ENCODE peak calls at places on chromosomes 1 and 21, in eight cellular contexts. S is heart left ventricle, O is foreskin fibroblast, L is AG09319, M is fibroblast of the aortic adventitia, G is Calu3, E is OCI-LY7, R is fibroblast of pulmonary artery. B is an unnamed sample.

GRCh38 chr1:158716335-158716734 is 4.2 kb downstream of the OR6K3 start:
- DNase-seq in S (no peak), O (no peak), L (no peak), M (no peak), G (no peak), E (no peak), R (no peak), B (peak; percentile 18)

GRCh38 chr1:153685578-153686340 is 7.3 kb downstream of the NPR1 start:
- DNase-seq in S (no peak), O (no peak), L (no peak), M (no peak), G (no peak), E (no peak), R (no peak), B (no peak)

GRCh38 chr1:10033359-10033845 is 644 bp downstream of the UBE4B start:
- DNase-seq in S (peak; percentile 34), O (peak; percentile 59), L (no peak), M (peak; percentile 43), G (peak; percentile 24), E (peak; percentile 54), R (peak; percentile 26), B (peak; percentile 30)

GRCh38 chr1:192167941-192168685 is 9.9 kb downstream of the RGS18 start:
- DNase-seq in S (no peak), O (peak; percentile 10), L (no peak), M (peak; percentile 80), G (no peak), E (no peak), R (peak; percentile 54), B (no peak)

GRCh38 chr21:39869141-39869818 is 2.0 kb downstream of the PCP4 start:
- DNase-seq in S (no peak), O (no peak), L (no peak), M (no peak), G (no peak), E (no peak), R (no peak), B (no peak)

GRCh38 chr1:94068096-94068830 is 52.7 kb downstream of the ABCA4 start:
- DNase-seq in S (no peak), O (peak; percentile 28), L (no peak), M (no peak), G (peak; percentile 67), E (no peak), R (peak; percentile 62), B (no peak)

GRCh38 chr1:42934111-42934510 is 24.6 kb downstream of the SLC2A1 start:
- DNase-seq in S (no peak), O (no peak), L (no peak), M (no peak), G (no peak), E (no peak), R (no peak), B (no peak)

GRCh38 chr1:52403566-52404115 is 582 bp downstream of the ORC1 start:
- DNase-seq in S (no peak), O (peak; percentile 88), L (peak; percentile 19), M (peak; percentile 77), G (peak; percentile 35), E (peak; percentile 80), R (peak; percentile 78), B (peak; percentile 64)

GRCh38 chr1:32404956-32405355 is 10.7 kb upstream of the BSDC1 start:
- DNase-seq in S (no peak), O (no peak), L (no peak), M (peak; percentile 43), G (no peak), E (no peak), R (no peak), B (no peak)

DNA sequence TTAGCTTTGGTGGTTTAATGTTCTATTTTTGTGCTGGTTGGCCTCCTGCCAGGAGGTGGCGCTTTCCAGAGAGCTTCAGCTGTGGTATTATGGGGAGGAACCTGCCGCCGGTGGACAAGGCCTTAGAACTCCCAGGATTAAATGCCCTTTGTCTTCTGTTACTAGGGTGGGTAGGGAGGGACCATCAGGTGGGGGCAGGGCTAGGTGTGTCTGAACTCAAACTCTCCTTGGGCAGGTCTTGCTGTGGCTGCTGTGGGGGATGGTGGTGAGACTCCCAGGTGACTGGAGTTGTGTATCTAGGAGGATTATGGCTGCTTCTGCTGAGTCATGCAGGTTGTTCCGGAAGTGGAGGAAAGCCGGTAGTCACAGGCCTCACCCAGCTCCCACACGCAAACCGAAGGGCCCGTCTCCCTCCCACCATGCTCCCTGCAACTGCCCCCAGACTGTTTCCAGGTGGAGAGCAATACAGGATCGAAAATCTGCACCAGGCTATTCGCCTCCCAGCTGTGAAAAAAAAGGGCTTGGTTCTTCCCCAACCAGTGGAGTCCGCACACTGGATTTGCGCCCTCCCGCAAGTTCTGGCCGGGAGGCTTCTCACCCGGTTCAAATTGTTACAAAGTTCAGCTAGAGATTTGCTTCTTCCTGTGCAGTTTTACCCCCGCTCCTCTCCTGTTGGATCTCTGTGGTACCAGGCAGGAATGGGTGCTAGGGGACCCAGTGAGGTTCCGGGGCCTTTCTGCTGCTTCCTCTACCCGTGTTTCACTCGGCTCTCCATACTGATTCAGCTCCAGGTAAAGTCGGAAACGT is 220.5 kb downstream of the CENPF start:
- DNase-seq in S (no peak), O (no peak), L (no peak), M (no peak), G (no peak), E (peak; percentile 2), R (no peak), B (no peak)
- TF ChIP-seq CTCF in S (no peak), O (no peak), L (no peak), M (no peak), G (no peak), E (peak; percentile 61), R (no peak), B (no peak)

GRCh38 chr1:25744140-25744581 is 55.8 kb upstream of the SELENON start:
- DNase-seq in S (peak; percentile 88), O (peak; percentile 80), L (peak; percentile 63), M (peak; percentile 88), G (peak; percentile 22), E (no peak), R (peak; percentile 73), B (no peak)
- TF ChIP-seq CTCF in S (peak; percentile 63), O (peak; percentile 61), L (peak; percentile 77), M (peak; percentile 70), G (no peak), E (no peak), R (peak; percentile 66), B (no peak)

GRCh38 chr1:86741947-86742572 is 37.7 kb downstream of the SH3GLB1 start:
- DNase-seq in S (no peak), O (peak; percentile 67), L (no peak), M (peak; percentile 64), G (peak; percentile 42), E (peak; percentile 56), R (peak; percentile 69), B (peak; percentile 10)
- TF ChIP-seq CTCF in S (peak; percentile 69), O (peak; percentile 40), L (peak; percentile 44), M (peak; percentile 53), G (peak; percentile 55), E (peak; percentile 98), R (peak; percentile 56), B (no peak)

GRCh38 chr1:156075158-156075557 is 7.1 kb downstream of the MEX3A start:
- DNase-seq in S (no peak), O (peak; percentile 40), L (no peak), M (no peak), G (no peak), E (no peak), R (no peak), B (no peak)
- TF ChIP-seq CTCF in S (no peak), O (no peak), L (no peak), M (no peak), G (no peak), E (peak; percentile 18), R (no peak), B (no peak)

GRCh38 chr1:23600283-23600682 is 41.0 kb upstream of the ID3 start:
- DNase-seq in S (no peak), O (no peak), L (no peak), M (no peak), G (no peak), E (peak; percentile 68), R (no peak), B (peak; percentile 58)

GRCh38 chr1:23598424-23598823 is 39.1 kb upstream of the ID3 start:
- DNase-seq in S (no peak), O (no peak), L (no peak), M (no peak), G (no peak), E (peak; percentile 78), R (no peak), B (no peak)

GRCh38 chr1:23599125-23599524 is 39.8 kb upstream of the ID3 start:
- DNase-seq in S (no peak), O (no peak), L (no peak), M (no peak), G (no peak), E (no peak), R (no peak), B (no peak)

GRCh38 chr1:23596382-23597358 is 37.4 kb upstream of the ID3 start:
- DNase-seq in S (no peak), O (no peak), L (no peak), M (no peak), G (no peak), E (no peak), R (no peak), B (no peak)

DNA sequence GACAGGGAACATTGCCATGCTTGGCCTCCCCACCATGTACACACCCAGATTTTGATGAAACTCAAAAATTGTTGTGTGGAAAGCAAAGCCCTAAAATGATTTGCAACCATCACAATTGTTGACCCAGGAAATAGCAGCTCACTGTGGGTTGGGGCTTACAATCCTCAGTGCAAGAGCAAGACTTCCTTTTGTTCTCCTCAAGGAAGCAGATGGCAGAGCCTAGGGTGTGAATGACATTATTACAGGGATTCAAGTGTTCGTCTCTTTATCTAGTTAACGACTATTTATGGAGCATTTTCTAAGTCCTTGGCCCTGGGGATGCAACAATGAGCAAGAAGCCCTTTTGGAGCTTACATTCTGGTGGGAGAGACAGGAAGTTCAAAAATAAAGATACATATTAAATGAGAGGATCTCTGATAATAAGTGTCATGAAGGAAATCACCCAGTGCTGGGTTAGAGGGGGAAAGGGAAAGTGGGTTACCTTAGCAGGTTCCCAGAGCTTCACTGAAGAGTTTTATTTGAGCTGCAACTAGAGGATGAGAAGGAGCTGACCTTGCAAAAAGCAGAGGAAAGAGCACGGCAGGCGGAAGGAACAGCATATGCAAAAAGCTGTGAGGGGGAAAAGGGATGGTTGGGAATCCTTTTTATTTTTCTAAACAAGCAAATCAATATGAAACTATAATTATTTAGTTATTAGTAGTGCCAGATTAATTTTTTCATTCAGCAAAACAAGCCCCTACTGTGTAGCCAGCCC is 38.5 kb upstream of the ID3 start:
- DNase-seq in S (no peak), O (no peak), L (no peak), M (no peak), G (no peak), E (no peak), R (no peak), B (no peak)
- TF ChIP-seq CTCF in S (no peak), O (no peak), L (no peak), M (no peak), G (no peak), E (no peak), R (no peak), B (no peak)

GRCh38 chr1:163230827-163231226 is 28.1 kb upstream of the RGS5 start:
- DNase-seq in S (no peak), O (no peak), L (no peak), M (peak; percentile 7), G (no peak), E (no peak), R (peak; percentile 1), B (no peak)
- TF ChIP-seq CTCF in S (no peak), O (no peak), L (no peak), M (no peak), G (no peak), E (no peak), R (no peak), B (no peak)

GRCh38 chr1:239237912-239238311 is 148.5 kb upstream of the CHRM3 start:
- DNase-seq in S (no peak), O (no peak), L (no peak), M (no peak), G (no peak), E (no peak), R (no peak), B (no peak)
- TF ChIP-seq CTCF in S (no peak), O (no peak), L (no peak), M (no peak), G (no peak), E (no peak), R (no peak), B (no peak)

B was measured in GM20000.